ENCODE peak calls at places on chromosomes 16 and 17, in nine cellular contexts. One of them, this sample, is unnamed.

GRCh38 chr17:20066253-20066652 is 57.1 kb downstream of the SPECC1 start:
- DNase-seq in left ventricle myocardium superior: peak
- DNase-seq in amniotic stem cell: peak
- DNase-seq in activated T-helper 1 cell treated with Interleukin-2 at 50 U/mL for 16 hours: no peak
- DNase-seq in NCI-H2029: no peak
- DNase-seq in cardiac fibroblast: peak
- DNase-seq in iris pigment epithelial cell: peak
- DNase-seq in CD8-positive, alpha-beta memory T cell: no peak
- DNase-seq in endothelial cell of umbilical vein: no peak
- DNase-seq in this sample: peak

GRCh38 chr17:46916211-46916610 is 6.7 kb upstream of the GOSR2 start:
- DNase-seq in amniotic stem cell: no peak
- DNase-seq in activated T-helper 1 cell treated with Interleukin-2 at 50 U/mL for 16 hours: no peak
- DNase-seq in CD8-positive, alpha-beta memory T cell: no peak
- DNase-seq in cardiac fibroblast: no peak
- DNase-seq in NCI-H2029: no peak
- DNase-seq in left ventricle myocardium superior: no peak
- DNase-seq in endothelial cell of umbilical vein: no peak
- DNase-seq in iris pigment epithelial cell: peak
- DNase-seq in this sample: peak

GRCh38 chr17:1060991-1061390 is 64.1 kb downstream of the TIMM22 start:
- DNase-seq in left ventricle myocardium superior: peak
- DNase-seq in activated T-helper 1 cell treated with Interleukin-2 at 50 U/mL for 16 hours: no peak
- DNase-seq in endothelial cell of umbilical vein: peak
- DNase-seq in CD8-positive, alpha-beta memory T cell: no peak
- DNase-seq in iris pigment epithelial cell: peak
- DNase-seq in amniotic stem cell: peak
- DNase-seq in NCI-H2029: no peak
- DNase-seq in cardiac fibroblast: peak
- DNase-seq in this sample: peak

GRCh38 chr17:40605301-40605700 is 40.0 kb upstream of the CCR7 start:
- DNase-seq in amniotic stem cell: no peak
- DNase-seq in activated T-helper 1 cell treated with Interleukin-2 at 50 U/mL for 16 hours: peak
- DNase-seq in cardiac fibroblast: no peak
- DNase-seq in iris pigment epithelial cell: no peak
- DNase-seq in endothelial cell of umbilical vein: no peak
- DNase-seq in CD8-positive, alpha-beta memory T cell: peak
- DNase-seq in left ventricle myocardium superior: no peak
- DNase-seq in NCI-H2029: no peak
- DNase-seq in this sample: no peak

GRCh38 chr16:57268804-57269800 is 15.4 kb downstream of the PLLP start:
- DNase-seq in activated T-helper 1 cell treated with Interleukin-2 at 50 U/mL for 16 hours: no peak
- DNase-seq in CD8-positive, alpha-beta memory T cell: no peak
- DNase-seq in iris pigment epithelial cell: peak
- DNase-seq in left ventricle myocardium superior: peak
- DNase-seq in cardiac fibroblast: peak
- DNase-seq in amniotic stem cell: no peak
- DNase-seq in NCI-H2029: no peak
- DNase-seq in endothelial cell of umbilical vein: no peak
- DNase-seq in this sample: peak

GRCh38 chr17:49830605-49831004 is 17.3 kb downstream of the TAC4 start:
- DNase-seq in cardiac fibroblast: no peak
- DNase-seq in CD8-positive, alpha-beta memory T cell: no peak
- DNase-seq in endothelial cell of umbilical vein: no peak
- DNase-seq in NCI-H2029: no peak
- DNase-seq in left ventricle myocardium superior: no peak
- DNase-seq in amniotic stem cell: no peak
- DNase-seq in activated T-helper 1 cell treated with Interleukin-2 at 50 U/mL for 16 hours: no peak
- DNase-seq in iris pigment epithelial cell: no peak
- DNase-seq in this sample: no peak

GRCh38 chr16:14042706-14043105 is 28.4 kb upstream of the MRTFB start:
- DNase-seq in iris pigment epithelial cell: no peak
- DNase-seq in cardiac fibroblast: peak
- DNase-seq in activated T-helper 1 cell treated with Interleukin-2 at 50 U/mL for 16 hours: no peak
- DNase-seq in NCI-H2029: no peak
- DNase-seq in CD8-positive, alpha-beta memory T cell: no peak
- DNase-seq in amniotic stem cell: no peak
- DNase-seq in left ventricle myocardium superior: no peak
- DNase-seq in endothelial cell of umbilical vein: peak
- DNase-seq in this sample: no peak

GRCh38 chr17:81510798-81511549 is 1.6 kb downstream of the ACTG1 start:
- DNase-seq in left ventricle myocardium superior: peak
- DNase-seq in endothelial cell of umbilical vein: peak
- DNase-seq in iris pigment epithelial cell: peak
- DNase-seq in amniotic stem cell: no peak
- DNase-seq in CD8-positive, alpha-beta memory T cell: peak
- DNase-seq in activated T-helper 1 cell treated with Interleukin-2 at 50 U/mL for 16 hours: no peak
- DNase-seq in NCI-H2029: no peak
- DNase-seq in cardiac fibroblast: peak
- DNase-seq in this sample: peak

GRCh38 chr17:75738218-75738802 is 17.1 kb downstream of the ITGB4 start:
- DNase-seq in iris pigment epithelial cell: peak
- DNase-seq in activated T-helper 1 cell treated with Interleukin-2 at 50 U/mL for 16 hours: no peak
- DNase-seq in endothelial cell of umbilical vein: no peak
- DNase-seq in NCI-H2029: no peak
- DNase-seq in amniotic stem cell: no peak
- DNase-seq in CD8-positive, alpha-beta memory T cell: no peak
- DNase-seq in cardiac fibroblast: peak
- DNase-seq in left ventricle myocardium superior: no peak
- DNase-seq in this sample: no peak

GRCh38 chr17:44914148-44914547 is 1.2 kb downstream of the GFAP start:
- DNase-seq in CD8-positive, alpha-beta memory T cell: no peak
- DNase-seq in amniotic stem cell: no peak
- DNase-seq in left ventricle myocardium superior: no peak
- DNase-seq in iris pigment epithelial cell: no peak
- DNase-seq in NCI-H2029: no peak
- DNase-seq in endothelial cell of umbilical vein: no peak
- DNase-seq in activated T-helper 1 cell treated with Interleukin-2 at 50 U/mL for 16 hours: no peak
- DNase-seq in cardiac fibroblast: no peak
- DNase-seq in this sample: no peak

GRCh38 chr17:44933824-44934744 is 13.5 kb downstream of the KIF18B start:
- DNase-seq in left ventricle myocardium superior: no peak
- DNase-seq in NCI-H2029: no peak
- DNase-seq in endothelial cell of umbilical vein: no peak
- DNase-seq in iris pigment epithelial cell: no peak
- DNase-seq in CD8-positive, alpha-beta memory T cell: peak
- DNase-seq in amniotic stem cell: no peak
- DNase-seq in activated T-helper 1 cell treated with Interleukin-2 at 50 U/mL for 16 hours: no peak
- DNase-seq in cardiac fibroblast: no peak
- DNase-seq in this sample: no peak

GRCh38 chr17:28928061-28928460 is 23.3 kb downstream of the PHF12 start:
- DNase-seq in endothelial cell of umbilical vein: no peak
- DNase-seq in left ventricle myocardium superior: no peak
- DNase-seq in iris pigment epithelial cell: peak
- DNase-seq in amniotic stem cell: no peak
- DNase-seq in NCI-H2029: no peak
- DNase-seq in activated T-helper 1 cell treated with Interleukin-2 at 50 U/mL for 16 hours: no peak
- DNase-seq in CD8-positive, alpha-beta memory T cell: no peak
- DNase-seq in cardiac fibroblast: no peak
- DNase-seq in this sample: no peak

GRCh38 chr16:84049403-84050060 is 6.9 kb upstream of the SLC38A8 start:
- DNase-seq in activated T-helper 1 cell treated with Interleukin-2 at 50 U/mL for 16 hours: no peak
- DNase-seq in endothelial cell of umbilical vein: no peak
- DNase-seq in amniotic stem cell: no peak
- DNase-seq in NCI-H2029: no peak
- DNase-seq in left ventricle myocardium superior: no peak
- DNase-seq in CD8-positive, alpha-beta memory T cell: no peak
- DNase-seq in cardiac fibroblast: no peak
- DNase-seq in iris pigment epithelial cell: no peak
- DNase-seq in this sample: no peak

GRCh38 chr17:79046501-79047280 is 22.7 kb downstream of the C1QTNF1 start:
- DNase-seq in cardiac fibroblast: no peak
- DNase-seq in endothelial cell of umbilical vein: no peak
- DNase-seq in activated T-helper 1 cell treated with Interleukin-2 at 50 U/mL for 16 hours: no peak
- DNase-seq in NCI-H2029: no peak
- DNase-seq in amniotic stem cell: no peak
- DNase-seq in left ventricle myocardium superior: peak
- DNase-seq in iris pigment epithelial cell: no peak
- DNase-seq in CD8-positive, alpha-beta memory T cell: no peak
- DNase-seq in this sample: no peak

GRCh38 chr17:62713096-62713870 is 85.8 kb downstream of the MRC2 start:
- DNase-seq in amniotic stem cell: no peak
- DNase-seq in activated T-helper 1 cell treated with Interleukin-2 at 50 U/mL for 16 hours: no peak
- DNase-seq in endothelial cell of umbilical vein: no peak
- DNase-seq in iris pigment epithelial cell: no peak
- DNase-seq in left ventricle myocardium superior: no peak
- DNase-seq in cardiac fibroblast: no peak
- DNase-seq in NCI-H2029: no peak
- DNase-seq in CD8-positive, alpha-beta memory T cell: no peak
- DNase-seq in this sample: no peak

GRCh38 chr17:30344283-30345088 is 10.6 kb upstream of the TMIGD1 start:
- DNase-seq in cardiac fibroblast: peak
- DNase-seq in NCI-H2029: peak
- DNase-seq in activated T-helper 1 cell treated with Interleukin-2 at 50 U/mL for 16 hours: no peak
- DNase-seq in CD8-positive, alpha-beta memory T cell: no peak
- DNase-seq in iris pigment epithelial cell: peak
- DNase-seq in amniotic stem cell: no peak
- DNase-seq in left ventricle myocardium superior: peak
- DNase-seq in endothelial cell of umbilical vein: peak
- DNase-seq in this sample: peak

GRCh38 chr17:72466199-72466598 is 345.4 kb downstream of the SOX9 start:
- DNase-seq in activated T-helper 1 cell treated with Interleukin-2 at 50 U/mL for 16 hours: no peak
- DNase-seq in CD8-positive, alpha-beta memory T cell: no peak
- DNase-seq in cardiac fibroblast: peak
- DNase-seq in amniotic stem cell: peak
- DNase-seq in endothelial cell of umbilical vein: no peak
- DNase-seq in NCI-H2029: no peak
- DNase-seq in left ventricle myocardium superior: no peak
- DNase-seq in iris pigment epithelial cell: peak
- DNase-seq in this sample: peak

GRCh38 chr17:51228177-51228576 is 31.7 kb downstream of the MBTD1 start:
- DNase-seq in iris pigment epithelial cell: peak
- DNase-seq in amniotic stem cell: no peak
- DNase-seq in left ventricle myocardium superior: no peak
- DNase-seq in NCI-H2029: no peak
- DNase-seq in CD8-positive, alpha-beta memory T cell: no peak
- DNase-seq in endothelial cell of umbilical vein: no peak
- DNase-seq in activated T-helper 1 cell treated with Interleukin-2 at 50 U/mL for 16 hours: no peak
- DNase-seq in cardiac fibroblast: peak
- DNase-seq in this sample: peak

GRCh38 chr17:77098884-77099545 is 41.8 kb upstream of the SEC14L1 start:
- DNase-seq in endothelial cell of umbilical vein: no peak
- DNase-seq in amniotic stem cell: no peak
- DNase-seq in left ventricle myocardium superior: no peak
- DNase-seq in cardiac fibroblast: peak
- DNase-seq in iris pigment epithelial cell: peak
- DNase-seq in CD8-positive, alpha-beta memory T cell: no peak
- DNase-seq in NCI-H2029: no peak
- DNase-seq in activated T-helper 1 cell treated with Interleukin-2 at 50 U/mL for 16 hours: no peak
- DNase-seq in this sample: peak

GRCh38 chr17:77144227-77144626 is 3.5 kb downstream of the SEC14L1 start:
- DNase-seq in cardiac fibroblast: no peak
- DNase-seq in activated T-helper 1 cell treated with Interleukin-2 at 50 U/mL for 16 hours: no peak
- DNase-seq in CD8-positive, alpha-beta memory T cell: no peak
- DNase-seq in left ventricle myocardium superior: no peak
- DNase-seq in NCI-H2029: peak
- DNase-seq in iris pigment epithelial cell: no peak
- DNase-seq in amniotic stem cell: no peak
- DNase-seq in endothelial cell of umbilical vein: no peak
- DNase-seq in this sample: no peak

GRCh38 chr17:65103896-65104295 is 33.3 kb upstream of the RGS9 start:
- DNase-seq in endothelial cell of umbilical vein: no peak
- DNase-seq in cardiac fibroblast: peak
- DNase-seq in iris pigment epithelial cell: peak
- DNase-seq in left ventricle myocardium superior: no peak
- DNase-seq in amniotic stem cell: no peak
- DNase-seq in activated T-helper 1 cell treated with Interleukin-2 at 50 U/mL for 16 hours: no peak
- DNase-seq in NCI-H2029: no peak
- DNase-seq in CD8-positive, alpha-beta memory T cell: no peak
- DNase-seq in this sample: no peak

GRCh38 chr17:55265434-55266021 is 768 bp downstream of the HLF start:
- DNase-seq in left ventricle myocardium superior: peak
- DNase-seq in NCI-H2029: no peak
- DNase-seq in cardiac fibroblast: no peak
- DNase-seq in amniotic stem cell: no peak
- DNase-seq in CD8-positive, alpha-beta memory T cell: peak
- DNase-seq in endothelial cell of umbilical vein: no peak
- DNase-seq in iris pigment epithelial cell: no peak
- DNase-seq in activated T-helper 1 cell treated with Interleukin-2 at 50 U/mL for 16 hours: no peak
- DNase-seq in this sample: no peak

GRCh38 chr17:15999974-16000827 is 577 bp downstream of the TTC19 start:
- DNase-seq in NCI-H2029: no peak
- DNase-seq in iris pigment epithelial cell: peak
- DNase-seq in CD8-positive, alpha-beta memory T cell: no peak
- DNase-seq in activated T-helper 1 cell treated with Interleukin-2 at 50 U/mL for 16 hours: peak
- DNase-seq in left ventricle myocardium superior: no peak
- DNase-seq in cardiac fibroblast: peak
- DNase-seq in amniotic stem cell: peak
- DNase-seq in endothelial cell of umbilical vein: peak
- DNase-seq in this sample: peak

GRCh38 chr16:70522216-70523000 is 946 bp downstream of the COG4 start:
- DNase-seq in iris pigment epithelial cell: no peak
- DNase-seq in activated T-helper 1 cell treated with Interleukin-2 at 50 U/mL for 16 hours: no peak
- DNase-seq in amniotic stem cell: no peak
- DNase-seq in cardiac fibroblast: no peak
- DNase-seq in CD8-positive, alpha-beta memory T cell: no peak
- DNase-seq in endothelial cell of umbilical vein: no peak
- DNase-seq in left ventricle myocardium superior: no peak
- DNase-seq in NCI-H2029: no peak
- DNase-seq in this sample: no peak

GRCh38 chr17:8930664-8931063 is 34.8 kb downstream of the PIK3R5 start:
- DNase-seq in NCI-H2029: no peak
- DNase-seq in iris pigment epithelial cell: no peak
- DNase-seq in left ventricle myocardium superior: no peak
- DNase-seq in CD8-positive, alpha-beta memory T cell: no peak
- DNase-seq in amniotic stem cell: no peak
- DNase-seq in endothelial cell of umbilical vein: no peak
- DNase-seq in activated T-helper 1 cell treated with Interleukin-2 at 50 U/mL for 16 hours: no peak
- DNase-seq in cardiac fibroblast: no peak
- DNase-seq in this sample: no peak

GRCh38 chr16:53257001-53257400 is 177.3 kb upstream of the RBL2 start:
- DNase-seq in endothelial cell of umbilical vein: peak
- DNase-seq in activated T-helper 1 cell treated with Interleukin-2 at 50 U/mL for 16 hours: no peak
- DNase-seq in cardiac fibroblast: peak
- DNase-seq in NCI-H2029: no peak
- DNase-seq in left ventricle myocardium superior: no peak
- DNase-seq in iris pigment epithelial cell: peak
- DNase-seq in CD8-positive, alpha-beta memory T cell: no peak
- DNase-seq in amniotic stem cell: no peak
- DNase-seq in this sample: peak

GRCh38 chr16:67860589-67861398 is 12.1 kb upstream of the EDC4 start:
- DNase-seq in cardiac fibroblast: peak
- DNase-seq in left ventricle myocardium superior: no peak
- DNase-seq in iris pigment epithelial cell: peak
- DNase-seq in activated T-helper 1 cell treated with Interleukin-2 at 50 U/mL for 16 hours: no peak
- DNase-seq in NCI-H2029: no peak
- DNase-seq in amniotic stem cell: no peak
- DNase-seq in endothelial cell of umbilical vein: no peak
- DNase-seq in CD8-positive, alpha-beta memory T cell: no peak
- DNase-seq in this sample: peak

GRCh38 chr17:18980682-18981384 is 23.7 kb downstream of the FAM83G start:
- DNase-seq in activated T-helper 1 cell treated with Interleukin-2 at 50 U/mL for 16 hours: no peak
- DNase-seq in left ventricle myocardium superior: no peak
- DNase-seq in amniotic stem cell: no peak
- DNase-seq in cardiac fibroblast: no peak
- DNase-seq in iris pigment epithelial cell: peak
- DNase-seq in CD8-positive, alpha-beta memory T cell: no peak
- DNase-seq in NCI-H2029: no peak
- DNase-seq in endothelial cell of umbilical vein: no peak
- DNase-seq in this sample: peak

GRCh38 chr17:55743103-55743679 is 7.7 kb upstream of the PCTP start:
- DNase-seq in endothelial cell of umbilical vein: peak
- DNase-seq in left ventricle myocardium superior: no peak
- DNase-seq in cardiac fibroblast: no peak
- DNase-seq in iris pigment epithelial cell: peak
- DNase-seq in amniotic stem cell: no peak
- DNase-seq in activated T-helper 1 cell treated with Interleukin-2 at 50 U/mL for 16 hours: no peak
- DNase-seq in NCI-H2029: peak
- DNase-seq in CD8-positive, alpha-beta memory T cell: no peak
- DNase-seq in this sample: no peak

GRCh38 chr16:74774223-74775139 is at the start of gene FA2H:
- DNase-seq in cardiac fibroblast: peak
- DNase-seq in iris pigment epithelial cell: peak
- DNase-seq in activated T-helper 1 cell treated with Interleukin-2 at 50 U/mL for 16 hours: peak
- DNase-seq in NCI-H2029: peak
- DNase-seq in amniotic stem cell: no peak
- DNase-seq in CD8-positive, alpha-beta memory T cell: peak
- DNase-seq in endothelial cell of umbilical vein: peak
- DNase-seq in left ventricle myocardium superior: peak
- DNase-seq in this sample: peak

GRCh38 chr16:50310308-50311133 is 44.2 kb downstream of the ADCY7 start:
- DNase-seq in cardiac fibroblast: no peak
- DNase-seq in endothelial cell of umbilical vein: no peak
- DNase-seq in iris pigment epithelial cell: no peak
- DNase-seq in amniotic stem cell: no peak
- DNase-seq in NCI-H2029: no peak
- DNase-seq in left ventricle myocardium superior: no peak
- DNase-seq in CD8-positive, alpha-beta memory T cell: peak
- DNase-seq in activated T-helper 1 cell treated with Interleukin-2 at 50 U/mL for 16 hours: no peak
- DNase-seq in this sample: no peak

This sample was measured in fibroblast of villous mesenchyme.